ENCODE peak calls at places on chromosomes 3 and 15, in five cellular contexts. E is GM12878, T is K562, G is SK-N-SH, O is HCT116. B is an unnamed sample.

GRCh38 chr3:64073362-64073761 is 50.1 kb upstream of the PSMD6 start:
- DNase-seq in E (no peak), T (no peak), G (peak; percentile 33), O (no peak), B (no peak)

GRCh38 chr3:111332488-111333095 is 209.4 kb upstream of the CD96 start:
- DNase-seq in E (no peak), T (no peak), G (no peak), O (no peak), B (no peak)

GRCh38 chr15:101046826-101047225 is 127.7 kb downstream of the LRRK1 start:
- DNase-seq in E (no peak), T (no peak), G (no peak), O (no peak), B (no peak)

GRCh38 chr3:160376681-160377080 is 22.3 kb downstream of the IFT80 start:
- DNase-seq in E (no peak), T (no peak), G (no peak), O (no peak), B (no peak)

GRCh38 chr3:4719011-4719649 is 226.0 kb downstream of the ITPR1 start:
- DNase-seq in E (no peak), T (no peak), G (no peak), O (no peak), B (no peak)

GRCh38 chr3:102514241-102514640 is 79.4 kb downstream of the ZPLD1 start:
- DNase-seq in E (no peak), T (no peak), G (no peak), O (no peak), B (no peak)

GRCh38 chr3:99774467-99774866 is 43.2 kb upstream of the CMSS1 start:
- DNase-seq in E (peak; percentile 28), T (no peak), G (no peak), O (no peak), B (no peak)

GRCh38 chr3:16885588-16885903 is 791 bp downstream of the PLCL2 start:
- DNase-seq in E (no peak), T (no peak), G (no peak), O (no peak), B (no peak)

GRCh38 chr15:71680079-71680461 is 130.3 kb upstream of the NR2E3 start:
- DNase-seq in E (no peak), T (no peak), G (no peak), O (no peak), B (no peak)

GRCh38 chr3:195189821-195190220 is 81.1 kb downstream of the XXYLT1 start:
- DNase-seq in E (no peak), T (no peak), G (no peak), O (no peak), B (no peak)

GRCh38 chr3:4814302-4814903 is 164.8 kb upstream of the BHLHE40 start:
- DNase-seq in E (no peak), T (peak; percentile 97), G (no peak), O (no peak), B (no peak)

GRCh38 chr3:111669926-111670630 is 74.9 kb upstream of the ZBED2 start:
- DNase-seq in E (no peak), T (no peak), G (no peak), O (no peak), B (no peak)

GRCh38 chr3:161349529-161350278 is 21.6 kb downstream of the SPTSSB start:
- DNase-seq in E (no peak), T (no peak), G (no peak), O (peak; percentile 90), B (no peak)

GRCh38 chr3:140092883-140093536 is 158.0 kb downstream of the CLSTN2 start:
- DNase-seq in E (no peak), T (peak; percentile 11), G (peak; percentile 16), O (no peak), B (no peak)

GRCh38 chr3:36193448-36193847 is 186.9 kb upstream of the STAC start:
- DNase-seq in E (no peak), T (no peak), G (no peak), O (no peak), B (no peak)

GRCh38 chr3:123521179-123521969 is 63.5 kb downstream of the HACD2 start:
- DNase-seq in E (no peak), T (no peak), G (no peak), O (no peak), B (peak; percentile 67)

GRCh38 chr15:70269991-70270751 is 172.5 kb upstream of the TLE3 start:
- DNase-seq in E (no peak), T (no peak), G (no peak), O (no peak), B (peak; percentile 42)

GRCh38 chr3:131233900-131234667 is 147.5 kb upstream of the NUDT16 start:
- DNase-seq in E (no peak), T (no peak), G (peak; percentile 37), O (no peak), B (peak; percentile 62)

GRCh38 chr3:192917508-192918274 is at the start of gene MB21D2:
- DNase-seq in E (no peak), T (peak; percentile 48), G (peak; percentile 94), O (peak; percentile 69), B (no peak)

GRCh38 chr3:189239616-189240015 is 67.8 kb downstream of the TPRG1 start:
- DNase-seq in E (no peak), T (no peak), G (no peak), O (no peak), B (no peak)

GRCh38 chr3:127671523-127672428 is 976 bp upstream of the ABTB1 start:
- DNase-seq in E (no peak), T (peak; percentile 39), G (peak; percentile 61), O (no peak), B (no peak)

GRCh38 chr15:59501531-59502113 is 63.6 kb downstream of the FAM81A start:
- DNase-seq in E (no peak), T (peak; percentile 47), G (peak; percentile 60), O (peak; percentile 69), B (peak; percentile 6)

GRCh38 chr15:33114484-33114767 is 80.1 kb downstream of the FMN1 start:
- DNase-seq in E (no peak), T (no peak), G (no peak), O (no peak), B (no peak)

GRCh38 chr3:98901465-98902174 is at the start of gene DCBLD2:
- DNase-seq in E (peak; percentile 94), T (peak; percentile 94), G (peak; percentile 97), O (peak; percentile 96), B (peak; percentile 91)

GRCh38 chr3:134357261-134357913 is 16.9 kb downstream of the AMOTL2 start:
- DNase-seq in E (no peak), T (no peak), G (no peak), O (no peak), B (no peak)

GRCh38 chr3:81339040-81339845 is 422.2 kb downstream of the GBE1 start:
- DNase-seq in E (no peak), T (peak; percentile 6), G (peak; percentile 42), O (no peak), B (no peak)

GRCh38 chr3:193388371-193388770 is 9.8 kb upstream of the ATP13A5 start:
- DNase-seq in E (no peak), T (no peak), G (no peak), O (no peak), B (no peak)

GRCh38 chr3:106349191-106349881 is 480.5 kb upstream of the CBLB start:
- DNase-seq in E (no peak), T (no peak), G (no peak), O (no peak), B (peak; percentile 47)

GRCh38 chr3:32973982-32974381 is 22.5 kb downstream of the CCR4 start:
- DNase-seq in E (no peak), T (no peak), G (no peak), O (no peak), B (no peak)

GRCh38 chr15:63880744-63881143 is 47.0 kb upstream of the HERC1 start:
- DNase-seq in E (no peak), T (no peak), G (no peak), O (no peak), B (no peak)

DNA sequence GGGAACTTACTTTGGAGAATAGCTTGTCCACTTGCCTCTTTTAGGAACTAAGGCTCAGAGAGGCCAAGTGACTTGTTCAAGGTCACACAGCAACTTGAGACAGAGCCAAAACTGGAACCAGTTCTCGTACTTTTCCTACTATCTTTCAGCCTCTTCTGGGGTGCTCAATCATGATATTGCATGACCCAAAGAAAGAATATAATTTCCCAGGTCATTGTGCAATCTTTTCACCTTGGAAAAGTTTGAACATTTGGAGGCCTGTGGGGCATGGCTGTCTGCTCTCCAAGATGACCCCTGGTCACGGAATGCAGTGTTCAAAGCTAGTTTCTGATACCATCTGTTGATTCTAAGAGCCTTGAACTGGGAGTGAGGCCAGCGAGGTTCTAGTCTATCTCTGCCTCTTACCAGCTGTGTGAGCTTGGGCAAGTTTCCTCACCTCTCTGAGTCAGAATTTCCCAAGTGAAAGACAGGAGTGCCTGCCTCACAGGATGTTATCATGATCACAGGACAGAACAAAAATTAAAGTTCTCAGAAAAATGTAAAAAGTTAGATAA is 89.7 kb downstream of the BDH1 start:
- DNase-seq in E (no peak), T (no peak), G (no peak), O (no peak), B (no peak)
- H3K9ac ChIP-seq in E (no peak overlapping the region), T (no peak overlapping the region), G (peak overlapping the region; percentile 35), O (no peak overlapping the region), B (no peak overlapping the region)

GRCh38 chr3:45795882-45796765 is at the start of gene SLC6A20:
- DNase-seq in E (no peak), T (no peak), G (peak; percentile 76), O (no peak), B (no peak)
- TF ChIP-seq POLR2AphosphoS5 in E (no peak), T (no peak), G (no peak), O (no peak), B (no peak)

GRCh38 chr3:29521751-29522150 is 240.9 kb downstream of the RBMS3 start:
- DNase-seq in E (no peak), T (no peak), G (no peak), O (no peak), B (no peak)

GRCh38 chr3:29516164-29516563 is 235.3 kb downstream of the RBMS3 start:
- DNase-seq in E (no peak), T (no peak), G (no peak), O (no peak), B (no peak)

GRCh38 chr3:29515451-29515850 is 234.6 kb downstream of the RBMS3 start:
- DNase-seq in E (peak; percentile 38), T (no peak), G (no peak), O (no peak), B (no peak)

GRCh38 chr3:29525254-29525881 is 244.5 kb downstream of the RBMS3 start:
- DNase-seq in E (no peak), T (no peak), G (no peak), O (no peak), B (no peak)

GRCh38 chr3:29520764-29521163 is 239.9 kb downstream of the RBMS3 start:
- DNase-seq in E (no peak), T (no peak), G (no peak), O (no peak), B (no peak)
- H3K27ac ChIP-seq in E (no peak overlapping the region), T (no peak overlapping the region), G (peak overlapping the region; percentile 72), O (no peak overlapping the region), B (no peak overlapping the region)

DNA sequence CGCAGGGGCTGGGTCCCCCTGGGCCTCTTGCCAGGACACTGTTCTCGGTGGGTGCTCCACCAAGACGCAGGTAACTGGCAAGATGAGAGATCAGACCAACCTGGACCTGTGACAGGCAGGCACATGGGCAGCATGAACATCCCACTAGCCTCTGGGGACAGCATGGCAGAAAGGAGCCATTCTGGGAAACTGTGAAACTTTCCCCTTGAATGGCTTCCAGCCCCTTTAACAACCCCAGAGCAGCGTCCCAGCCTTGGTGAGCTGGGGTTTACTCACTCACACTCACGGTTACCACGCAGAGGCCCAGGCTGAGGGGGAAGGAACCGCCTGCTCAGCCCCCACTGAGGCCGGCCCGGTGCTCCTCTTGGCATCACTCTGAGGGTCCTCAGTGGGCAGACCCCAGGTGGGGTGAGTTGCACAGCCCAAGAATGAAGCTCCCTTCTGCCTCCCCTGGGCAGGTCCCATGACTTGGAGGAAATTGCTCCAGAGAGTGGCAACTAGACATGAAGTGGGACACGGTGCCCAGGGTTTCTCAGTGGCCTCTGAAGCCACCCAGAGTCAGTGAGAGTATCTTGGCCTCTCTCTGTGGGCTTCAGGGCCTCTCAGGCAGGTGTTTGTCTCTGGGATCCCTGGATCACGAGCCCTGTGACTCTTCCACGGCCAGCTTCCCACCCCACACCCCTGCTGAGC is 15.2 kb upstream of the SRP14 start:
- DNase-seq in E (no peak), T (no peak), G (no peak), O (no peak), B (no peak)
- H3K9ac ChIP-seq in E (peak overlapping the region; percentile 63), T (no peak overlapping the region), G (no peak overlapping the region), O (no peak overlapping the region), B (no peak overlapping the region)

B was measured in SK-N-MC.